ENCODE peak calls at places on chromosomes 2 and 18, in five cellular contexts. One of them, this sample, is unnamed.

GRCh38 chr2:216362730-216363129 is 9.6 kb downstream of the MARCHF4 start:
- DNase-seq in CD8-positive, alpha-beta T cell: no peak
- DNase-seq in choroid plexus epithelial cell: peak; percentile 85
- DNase-seq in WTC11: no peak
- DNase-seq in endothelial cell: no peak
- DNase-seq in this sample: no peak

GRCh38 chr2:23769364-23769763 is 157.6 kb downstream of the ATAD2B start:
- DNase-seq in CD8-positive, alpha-beta T cell: no peak
- DNase-seq in choroid plexus epithelial cell: no peak
- DNase-seq in WTC11: no peak
- DNase-seq in endothelial cell: no peak
- DNase-seq in this sample: no peak

GRCh38 chr18:13372405-13372995 is 153.9 kb downstream of the LDLRAD4 start:
- DNase-seq in CD8-positive, alpha-beta T cell: no peak
- DNase-seq in choroid plexus epithelial cell: no peak
- DNase-seq in WTC11: no peak
- DNase-seq in endothelial cell: no peak
- DNase-seq in this sample: no peak

GRCh38 chr2:219087848-219088247 is 27.1 kb upstream of the IHH start:
- DNase-seq in CD8-positive, alpha-beta T cell: no peak
- DNase-seq in choroid plexus epithelial cell: no peak
- DNase-seq in WTC11: no peak
- DNase-seq in endothelial cell: no peak
- DNase-seq in this sample: no peak

GRCh38 chr2:241035818-241036396 is 37.5 kb downstream of the SNED1 start:
- DNase-seq in CD8-positive, alpha-beta T cell: no peak
- DNase-seq in choroid plexus epithelial cell: no peak
- DNase-seq in WTC11: no peak
- DNase-seq in endothelial cell: no peak
- DNase-seq in this sample: peak; percentile 70

GRCh38 chr2:230824406-230824978 is 40.2 kb upstream of the ITM2C start:
- DNase-seq in CD8-positive, alpha-beta T cell: peak; percentile 70
- DNase-seq in choroid plexus epithelial cell: peak; percentile 89
- DNase-seq in WTC11: peak; percentile 59
- DNase-seq in endothelial cell: peak; percentile 68
- DNase-seq in this sample: peak; percentile 83

GRCh38 chr2:9771481-9772017 is 71.7 kb upstream of the TAF1B start:
- DNase-seq in CD8-positive, alpha-beta T cell: no peak
- DNase-seq in choroid plexus epithelial cell: peak; percentile 79
- DNase-seq in WTC11: no peak
- DNase-seq in endothelial cell: no peak
- DNase-seq in this sample: no peak

GRCh38 chr2:100653449-100654045 is 90.8 kb downstream of the PDCL3 start:
- DNase-seq in CD8-positive, alpha-beta T cell: peak; percentile 66
- DNase-seq in choroid plexus epithelial cell: no peak
- DNase-seq in WTC11: no peak
- DNase-seq in endothelial cell: no peak
- DNase-seq in this sample: no peak

GRCh38 chr2:203928849-203929248 is 7.7 kb upstream of the ICOS start:
- DNase-seq in CD8-positive, alpha-beta T cell: no peak
- DNase-seq in choroid plexus epithelial cell: peak; percentile 52
- DNase-seq in WTC11: no peak
- DNase-seq in endothelial cell: no peak
- DNase-seq in this sample: no peak

GRCh38 chr2:8475349-8476045 is 206.4 kb upstream of the ID2 start:
- DNase-seq in CD8-positive, alpha-beta T cell: no peak
- DNase-seq in choroid plexus epithelial cell: no peak
- DNase-seq in WTC11: no peak
- DNase-seq in endothelial cell: no peak
- DNase-seq in this sample: peak; percentile 58

GRCh38 chr2:161650116-161651015 is 26.1 kb downstream of the SLC4A10 start:
- DNase-seq in CD8-positive, alpha-beta T cell: no peak
- DNase-seq in choroid plexus epithelial cell: no peak
- DNase-seq in WTC11: no peak
- DNase-seq in endothelial cell: no peak
- DNase-seq in this sample: no peak

GRCh38 chr2:113236367-113237159 is 42.2 kb downstream of the PAX8 start:
- DNase-seq in CD8-positive, alpha-beta T cell: no peak
- DNase-seq in choroid plexus epithelial cell: no peak
- DNase-seq in WTC11: no peak
- DNase-seq in endothelial cell: no peak
- DNase-seq in this sample: no peak

GRCh38 chr2:19100570-19100969 is 257.9 kb downstream of the OSR1 start:
- DNase-seq in CD8-positive, alpha-beta T cell: no peak
- DNase-seq in choroid plexus epithelial cell: no peak
- DNase-seq in WTC11: no peak
- DNase-seq in endothelial cell: no peak
- DNase-seq in this sample: no peak

GRCh38 chr2:209086761-209087160 is 337.1 kb upstream of the MAP2 start:
- DNase-seq in CD8-positive, alpha-beta T cell: no peak
- DNase-seq in choroid plexus epithelial cell: no peak
- DNase-seq in WTC11: no peak
- DNase-seq in endothelial cell: no peak
- DNase-seq in this sample: no peak

GRCh38 chr2:234500394-234501006 is 3.6 kb upstream of the ARL4C start:
- DNase-seq in CD8-positive, alpha-beta T cell: peak; percentile 80
- DNase-seq in choroid plexus epithelial cell: peak; percentile 81
- DNase-seq in WTC11: peak; percentile 46
- DNase-seq in endothelial cell: peak; percentile 50
- DNase-seq in this sample: peak; percentile 70

GRCh38 chr2:180849851-180850250 is 130.6 kb upstream of the UBE2E3 start:
- DNase-seq in CD8-positive, alpha-beta T cell: no peak
- DNase-seq in choroid plexus epithelial cell: no peak
- DNase-seq in WTC11: no peak
- DNase-seq in endothelial cell: no peak
- DNase-seq in this sample: no peak

GRCh38 chr2:180848393-180848792 is 132.0 kb upstream of the UBE2E3 start:
- DNase-seq in CD8-positive, alpha-beta T cell: no peak
- DNase-seq in choroid plexus epithelial cell: no peak
- DNase-seq in WTC11: no peak
- DNase-seq in endothelial cell: no peak
- DNase-seq in this sample: no peak

GRCh38 chr2:180847073-180847472 is 133.3 kb upstream of the UBE2E3 start:
- DNase-seq in CD8-positive, alpha-beta T cell: no peak
- DNase-seq in choroid plexus epithelial cell: peak; percentile 5
- DNase-seq in WTC11: no peak
- DNase-seq in endothelial cell: no peak
- DNase-seq in this sample: no peak
- TF ChIP-seq CTCF in CD8-positive, alpha-beta T cell: no peak
- TF ChIP-seq CTCF in choroid plexus epithelial cell: no peak
- TF ChIP-seq CTCF in WTC11: no peak
- TF ChIP-seq CTCF in endothelial cell: peak; percentile 40
- TF ChIP-seq CTCF in this sample: no peak

GRCh38 chr2:218074031-218074430 is 5.0 kb downstream of the RUFY4 start:
- DNase-seq in CD8-positive, alpha-beta T cell: no peak
- DNase-seq in choroid plexus epithelial cell: peak; percentile 33
- DNase-seq in WTC11: peak; percentile 77
- DNase-seq in endothelial cell: peak; percentile 66
- DNase-seq in this sample: peak; percentile 53
- TF ChIP-seq CTCF in CD8-positive, alpha-beta T cell: no peak
- TF ChIP-seq CTCF in choroid plexus epithelial cell: peak; percentile 72
- TF ChIP-seq CTCF in WTC11: peak; percentile 32
- TF ChIP-seq CTCF in endothelial cell: peak; percentile 28
- TF ChIP-seq CTCF in this sample: peak; percentile 50

GRCh38 chr2:171811229-171811628 is 82.8 kb downstream of the SLC25A12 start:
- DNase-seq in CD8-positive, alpha-beta T cell: no peak
- DNase-seq in choroid plexus epithelial cell: peak; percentile 72
- DNase-seq in WTC11: no peak
- DNase-seq in endothelial cell: no peak
- DNase-seq in this sample: no peak
- TF ChIP-seq CTCF in CD8-positive, alpha-beta T cell: peak; percentile 23
- TF ChIP-seq CTCF in choroid plexus epithelial cell: peak; percentile 50
- TF ChIP-seq CTCF in WTC11: no peak
- TF ChIP-seq CTCF in endothelial cell: no peak
- TF ChIP-seq CTCF in this sample: no peak

GRCh38 chr2:21469564-21469963 is 345.8 kb downstream of the TDRD15 start:
- DNase-seq in CD8-positive, alpha-beta T cell: no peak
- DNase-seq in choroid plexus epithelial cell: no peak
- DNase-seq in WTC11: no peak
- DNase-seq in endothelial cell: no peak
- DNase-seq in this sample: no peak
- TF ChIP-seq CTCF in CD8-positive, alpha-beta T cell: no peak
- TF ChIP-seq CTCF in choroid plexus epithelial cell: no peak
- TF ChIP-seq CTCF in WTC11: no peak
- TF ChIP-seq CTCF in endothelial cell: no peak
- TF ChIP-seq CTCF in this sample: no peak

GRCh38 chr2:182767578-182767977 is 51.5 kb downstream of the DNAJC10 start:
- DNase-seq in CD8-positive, alpha-beta T cell: no peak
- DNase-seq in choroid plexus epithelial cell: peak; percentile 79
- DNase-seq in WTC11: no peak
- DNase-seq in endothelial cell: no peak
- DNase-seq in this sample: peak; percentile 4
- TF ChIP-seq CTCF in CD8-positive, alpha-beta T cell: no peak
- TF ChIP-seq CTCF in choroid plexus epithelial cell: peak; percentile 67
- TF ChIP-seq CTCF in WTC11: peak; percentile 27
- TF ChIP-seq CTCF in endothelial cell: peak; percentile 58
- TF ChIP-seq CTCF in this sample: peak; percentile 0

GRCh38 chr2:171568085-171568484 is 45.8 kb downstream of the CYBRD1 start:
- DNase-seq in CD8-positive, alpha-beta T cell: no peak
- DNase-seq in choroid plexus epithelial cell: no peak
- DNase-seq in WTC11: no peak
- DNase-seq in endothelial cell: no peak
- DNase-seq in this sample: no peak
- TF ChIP-seq CTCF in CD8-positive, alpha-beta T cell: no peak
- TF ChIP-seq CTCF in choroid plexus epithelial cell: no peak
- TF ChIP-seq CTCF in WTC11: no peak
- TF ChIP-seq CTCF in endothelial cell: peak; percentile 33
- TF ChIP-seq CTCF in this sample: no peak

DNA sequence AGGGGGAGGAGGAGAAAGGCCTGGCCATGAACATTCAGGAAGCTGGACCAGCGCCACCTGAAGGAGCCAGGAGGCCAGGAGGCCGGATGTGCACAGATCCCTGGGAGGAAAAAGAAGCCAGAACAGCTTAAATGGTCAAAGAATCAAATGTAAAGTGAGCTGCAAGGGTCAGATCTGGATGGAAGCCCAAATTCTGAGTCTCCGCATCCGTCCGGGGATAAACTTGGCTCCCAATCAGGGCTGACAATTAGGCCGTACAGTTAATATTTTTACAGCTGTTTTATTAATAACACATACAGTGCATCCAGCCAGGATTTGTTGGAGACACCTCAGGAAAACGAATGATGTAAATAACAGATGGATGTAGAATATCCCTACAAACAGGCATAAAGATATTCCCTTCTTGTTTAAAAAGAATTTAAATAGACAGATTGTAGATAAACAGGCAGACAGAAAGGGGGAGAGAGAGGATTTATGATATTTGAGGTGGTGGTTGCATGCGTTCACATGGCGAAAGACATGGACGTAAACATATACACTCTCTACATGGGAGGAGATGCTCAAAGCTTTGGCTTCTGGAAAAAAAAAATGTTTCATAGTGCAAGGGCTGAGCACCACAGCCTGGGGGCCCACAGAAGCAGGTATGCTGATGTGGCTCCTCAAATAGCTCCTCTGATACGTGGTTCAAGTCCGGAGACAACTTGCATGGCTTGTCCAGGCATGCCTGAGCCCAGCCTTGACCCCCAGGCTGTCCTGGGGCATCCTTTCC is 495.3 kb upstream of the TCF4 start:
- DNase-seq in CD8-positive, alpha-beta T cell: no peak
- DNase-seq in choroid plexus epithelial cell: peak; percentile 55
- DNase-seq in WTC11: peak; percentile 19
- DNase-seq in endothelial cell: no peak
- DNase-seq in this sample: no peak
- TF ChIP-seq CTCF in CD8-positive, alpha-beta T cell: no peak
- TF ChIP-seq CTCF in choroid plexus epithelial cell: peak; percentile 21
- TF ChIP-seq CTCF in WTC11: no peak
- TF ChIP-seq CTCF in endothelial cell: no peak
- TF ChIP-seq CTCF in this sample: no peak